ENCODE peak calls at places on chromosomes 1 and 21, in six cellular contexts. B, G, H, T, L and X are unnamed samples.

GRCh38 chr21:44955141-44955802 is 15.4 kb downstream of the SLX9 start:
- DNase-seq in H (no peak), B (no peak), L (peak), G (no peak), T (no peak), X (peak)

GRCh38 chr1:32761253-32761877 is 55.8 kb downstream of the YARS1 start:
- DNase-seq in H (peak), G (peak), L (no peak), T (peak), B (no peak), X (no peak)

GRCh38 chr1:246427611-246428010 is 79.5 kb downstream of the SMYD3 start:
- DNase-seq in G (no peak), L (no peak), T (no peak), B (no peak), H (no peak), X (no peak)

GRCh38 chr1:9004031-9004730 is 22.0 kb downstream of the SLC2A7 start:
- DNase-seq in H (no peak), T (no peak), B (no peak), L (no peak), G (no peak), X (no peak)

GRCh38 chr1:192445849-192446489 is 129.2 kb downstream of the RGS21 start:
- DNase-seq in B (peak), L (peak), T (peak), H (peak), G (peak), X (no peak)

GRCh38 chr1:74010206-74010605 is 187.8 kb downstream of the LRRIQ3 start:
- DNase-seq in G (no peak), T (no peak), L (no peak), H (no peak), B (no peak), X (no peak)

GRCh38 chr1:29282924-29283803 is 46.8 kb downstream of the PTPRU start:
- DNase-seq in T (peak), B (no peak), L (peak), H (peak), G (peak), X (no peak)

GRCh38 chr1:156591432-156592157 is at the start of gene NAXE:
- DNase-seq in L (peak), T (peak), B (no peak), G (peak), H (peak), X (peak)

GRCh38 chr1:19205403-19205802 is 4.7 kb downstream of the UBR4 start:
- DNase-seq in B (no peak), H (no peak), L (no peak), G (no peak), T (no peak), X (no peak)

GRCh38 chr1:45968941-45969666 is 163.3 kb downstream of the PIK3R3 start:
- DNase-seq in L (no peak), T (no peak), H (no peak), B (no peak), G (no peak), X (no peak)

GRCh38 chr1:177077734-177078489 is 86.6 kb downstream of the ASTN1 start:
- DNase-seq in T (peak), L (no peak), B (no peak), G (no peak), H (no peak), X (no peak)

GRCh38 chr1:109767596-109768334 is 4.0 kb upstream of the EPS8L3 start:
- DNase-seq in L (no peak), B (no peak), T (no peak), G (no peak), H (no peak), X (no peak)

GRCh38 chr1:27342778-27343638 is 1.2 kb downstream of the SYTL1 start:
- DNase-seq in H (peak), B (peak), L (no peak), T (no peak), G (no peak), X (no peak)